ENCODE peak calls at places on chromosomes 12 and 14, in five cellular contexts. One of them, this sample, is unnamed.

GRCh38 chr14:64755661-64756265 is 51.5 kb downstream of the PLEKHG3 start:
- DNase-seq in GM12878: no peak
- DNase-seq in ovary: peak; percentile 13
- DNase-seq in sigmoid colon: no peak
- DNase-seq in A549: no peak
- DNase-seq in this sample: no peak

GRCh38 chr12:85310025-85310424 is 30.0 kb downstream of the ALX1 start:
- DNase-seq in GM12878: no peak
- DNase-seq in ovary: no peak
- DNase-seq in sigmoid colon: no peak
- DNase-seq in A549: no peak
- DNase-seq in this sample: no peak

GRCh38 chr14:100791995-100792394 is 33.9 kb upstream of the MEG3 start:
- DNase-seq in GM12878: no peak
- DNase-seq in ovary: no peak
- DNase-seq in sigmoid colon: no peak
- DNase-seq in A549: no peak
- DNase-seq in this sample: no peak

GRCh38 chr12:26732010-26732908 is 100.7 kb downstream of the ITPR2 start:
- DNase-seq in GM12878: peak; percentile 84
- DNase-seq in ovary: no peak
- DNase-seq in sigmoid colon: no peak
- DNase-seq in A549: no peak
- DNase-seq in this sample: no peak

GRCh38 chr12:115398311-115398781 is 714.4 kb upstream of the TBX3 start:
- DNase-seq in GM12878: no peak
- DNase-seq in ovary: no peak
- DNase-seq in sigmoid colon: no peak
- DNase-seq in A549: peak; percentile 85
- DNase-seq in this sample: no peak

GRCh38 chr14:79986251-79986650 is 225.1 kb downstream of the DIO2 start:
- DNase-seq in GM12878: no peak
- DNase-seq in ovary: no peak
- DNase-seq in sigmoid colon: no peak
- DNase-seq in A549: no peak
- DNase-seq in this sample: no peak

GRCh38 chr12:6937481-6938352 is 5.9 kb upstream of the RNU7-1 start:
- DNase-seq in GM12878: peak; percentile 90
- DNase-seq in ovary: peak; percentile 91
- DNase-seq in sigmoid colon: peak; percentile 97
- DNase-seq in A549: peak; percentile 98
- DNase-seq in this sample: peak; percentile 95

GRCh38 chr12:52132754-52133161 is 53.3 kb downstream of the SMIM41 start:
- DNase-seq in GM12878: no peak
- DNase-seq in ovary: no peak
- DNase-seq in sigmoid colon: no peak
- DNase-seq in A549: no peak
- DNase-seq in this sample: no peak

GRCh38 chr14:23321572-23322547 is 603 bp downstream of the PABPN1 start:
- DNase-seq in GM12878: no peak
- DNase-seq in ovary: peak; percentile 70
- DNase-seq in sigmoid colon: peak; percentile 81
- DNase-seq in A549: peak; percentile 44
- DNase-seq in this sample: peak; percentile 52

GRCh38 chr14:47705683-47706082 is 30.3 kb upstream of the MDGA2 start:
- DNase-seq in GM12878: no peak
- DNase-seq in ovary: no peak
- DNase-seq in sigmoid colon: no peak
- DNase-seq in A549: no peak
- DNase-seq in this sample: no peak
- H3K4me1 ChIP-seq in GM12878: no peaks in the 10 kb centered on the region
- H3K4me1 ChIP-seq in ovary: no peaks in the 10 kb centered on the region
- H3K4me1 ChIP-seq in sigmoid colon: no peaks in the 10 kb centered on the region
- H3K4me1 ChIP-seq in A549: no peaks in the 10 kb centered on the region
- H3K4me1 ChIP-seq in this sample: no peaks in the 10 kb centered on the region

DNA sequence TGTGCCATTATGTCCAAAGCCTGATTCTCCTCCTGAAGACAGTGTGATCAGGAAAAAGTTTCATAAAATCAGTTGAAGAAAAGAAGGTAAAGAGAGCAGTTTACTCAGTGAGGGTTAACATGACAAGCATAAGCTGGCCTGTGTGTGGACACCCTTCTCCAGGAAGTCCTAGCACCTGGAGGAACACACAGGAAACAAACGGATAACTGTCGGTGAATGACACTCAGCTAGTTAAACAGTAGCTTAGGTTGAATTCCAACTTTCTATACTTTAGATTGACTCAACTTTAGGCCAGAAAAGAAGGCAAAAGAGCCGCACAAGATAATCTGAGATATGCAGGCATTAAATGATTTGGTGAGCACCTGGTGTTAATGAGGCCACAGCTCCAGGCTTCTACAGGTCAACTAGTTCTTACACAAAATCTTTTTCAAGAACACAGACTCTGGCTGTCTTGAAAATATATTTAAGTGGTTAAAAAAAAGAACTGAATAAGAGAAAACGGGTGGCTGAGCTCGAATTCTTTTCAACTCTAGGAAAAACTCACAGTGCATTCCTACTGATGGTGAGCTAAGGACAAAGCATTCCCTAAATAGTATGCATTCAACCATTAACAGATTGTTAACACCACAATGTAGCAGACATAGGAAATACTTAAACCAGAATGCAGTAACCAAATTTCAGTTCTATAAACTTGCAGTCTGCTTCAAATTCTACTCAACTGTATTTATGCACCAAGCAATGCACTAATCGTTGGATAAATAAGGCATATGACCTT is 56.9 kb upstream of the TSPAN8 start:
- DNase-seq in GM12878: no peak
- DNase-seq in ovary: no peak
- DNase-seq in sigmoid colon: no peak
- DNase-seq in A549: no peak
- DNase-seq in this sample: no peak
- TF ChIP-seq POLR2A in GM12878: no peak
- TF ChIP-seq POLR2A in ovary: no peak
- TF ChIP-seq POLR2A in sigmoid colon: no peak
- TF ChIP-seq POLR2A in A549: no peak
- TF ChIP-seq POLR2A in this sample: no peak

GRCh38 chr14:103296987-103297386 is 37.0 kb upstream of the EIF5 start:
- DNase-seq in GM12878: no peak
- DNase-seq in ovary: no peak
- DNase-seq in sigmoid colon: peak; percentile 46
- DNase-seq in A549: peak; percentile 38
- DNase-seq in this sample: no peak

GRCh38 chr14:103298620-103299019 is 35.4 kb upstream of the EIF5 start:
- DNase-seq in GM12878: no peak
- DNase-seq in ovary: no peak
- DNase-seq in sigmoid colon: no peak
- DNase-seq in A549: peak; percentile 24
- DNase-seq in this sample: no peak

GRCh38 chr14:103301512-103302197 is 32.4 kb upstream of the EIF5 start:
- DNase-seq in GM12878: no peak
- DNase-seq in ovary: no peak
- DNase-seq in sigmoid colon: no peak
- DNase-seq in A549: no peak
- DNase-seq in this sample: no peak

DNA sequence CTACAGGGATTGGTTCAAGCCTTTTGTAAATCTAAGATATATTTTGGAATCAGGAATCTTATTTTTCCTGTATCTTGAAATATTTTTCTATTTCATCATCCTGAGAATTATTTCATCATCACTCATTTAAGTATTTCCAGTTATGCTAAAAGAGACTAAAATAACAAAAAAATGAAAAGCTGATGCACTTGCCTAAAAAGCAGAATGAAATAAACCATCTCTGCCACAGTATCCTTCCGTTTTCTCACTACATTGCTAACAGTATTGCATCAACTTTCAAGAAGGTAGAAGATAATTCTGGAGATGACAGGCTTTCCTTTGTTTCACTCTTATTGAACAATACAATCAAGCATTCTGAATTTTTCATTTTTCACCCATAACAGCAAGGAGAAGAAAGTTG is 31.1 kb upstream of the EIF5 start:
- DNase-seq in GM12878: no peak
- DNase-seq in ovary: no peak
- DNase-seq in sigmoid colon: no peak
- DNase-seq in A549: no peak
- DNase-seq in this sample: no peak
- TF ChIP-seq EP300 in GM12878: no peak
- TF ChIP-seq EP300 in ovary: no peak
- TF ChIP-seq EP300 in sigmoid colon: no peak
- TF ChIP-seq EP300 in A549: no peak
- TF ChIP-seq EP300 in this sample: no peak

DNA sequence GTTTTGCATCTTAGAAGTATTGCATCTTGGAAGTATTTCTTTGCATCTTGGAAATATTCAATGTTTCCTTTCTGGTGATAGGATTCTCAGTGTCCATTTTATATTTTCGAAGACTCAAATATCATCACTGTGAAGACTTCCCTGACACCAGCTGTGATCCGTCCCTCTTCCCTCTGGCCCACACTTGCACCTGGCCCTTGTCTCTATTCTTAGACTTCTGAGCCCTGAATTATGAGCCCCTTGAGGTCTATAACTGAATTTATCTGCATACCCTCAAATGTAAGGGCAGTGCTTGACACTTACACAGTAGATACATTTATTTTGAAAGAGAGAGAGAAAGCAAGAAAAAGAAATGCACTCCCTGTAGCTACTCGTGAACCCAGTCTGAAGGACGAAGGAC is 376.7 kb downstream of the ZFP36L1 start:
- DNase-seq in GM12878: no peak
- DNase-seq in ovary: no peak
- DNase-seq in sigmoid colon: no peak
- DNase-seq in A549: no peak
- DNase-seq in this sample: no peak
- H3K4me1 ChIP-seq in GM12878: peaks cover 19% of the 10 kb centered on the region
- H3K4me1 ChIP-seq in ovary: peaks cover 28% of the 10 kb centered on the region
- H3K4me1 ChIP-seq in sigmoid colon: no peaks in the 10 kb centered on the region
- H3K4me1 ChIP-seq in A549: peaks cover 45% of the 10 kb centered on the region
- H3K4me1 ChIP-seq in this sample: peaks cover 45% of the 10 kb centered on the region

GRCh38 chr14:77760381-77761204 is at the start of gene SNW1:
- DNase-seq in GM12878: no peak
- DNase-seq in ovary: peak; percentile 90
- DNase-seq in sigmoid colon: peak; percentile 97
- DNase-seq in A549: peak; percentile 94
- DNase-seq in this sample: peak; percentile 93
- TF ChIP-seq POLR2A in GM12878: peak; percentile 88
- TF ChIP-seq POLR2A in ovary: peak; percentile 77
- TF ChIP-seq POLR2A in sigmoid colon: peak; percentile 64
- TF ChIP-seq POLR2A in A549: peak; percentile 66
- TF ChIP-seq POLR2A in this sample: no peak

GRCh38 chr12:75706786-75707605 is 195.6 kb upstream of the KRR1 start:
- DNase-seq in GM12878: no peak
- DNase-seq in ovary: no peak
- DNase-seq in sigmoid colon: no peak
- DNase-seq in A549: no peak
- DNase-seq in this sample: no peak
- TF ChIP-seq EP300 in GM12878: no peak
- TF ChIP-seq EP300 in ovary: no peak
- TF ChIP-seq EP300 in sigmoid colon: no peak
- TF ChIP-seq EP300 in A549: no peak
- TF ChIP-seq EP300 in this sample: no peak

GRCh38 chr12:24560867-24561266 is 388.0 kb downstream of the BCAT1 start:
- DNase-seq in GM12878: no peak
- DNase-seq in ovary: no peak
- DNase-seq in sigmoid colon: no peak
- DNase-seq in A549: no peak
- DNase-seq in this sample: no peak
- H3K4me1 ChIP-seq in GM12878: no peaks in the 10 kb centered on the region
- H3K4me1 ChIP-seq in ovary: peaks cover 2% of the 10 kb centered on the region
- H3K4me1 ChIP-seq in sigmoid colon: no peaks in the 10 kb centered on the region
- H3K4me1 ChIP-seq in A549: peaks cover 13% of the 10 kb centered on the region
- H3K4me1 ChIP-seq in this sample: no peaks in the 10 kb centered on the region

DNA sequence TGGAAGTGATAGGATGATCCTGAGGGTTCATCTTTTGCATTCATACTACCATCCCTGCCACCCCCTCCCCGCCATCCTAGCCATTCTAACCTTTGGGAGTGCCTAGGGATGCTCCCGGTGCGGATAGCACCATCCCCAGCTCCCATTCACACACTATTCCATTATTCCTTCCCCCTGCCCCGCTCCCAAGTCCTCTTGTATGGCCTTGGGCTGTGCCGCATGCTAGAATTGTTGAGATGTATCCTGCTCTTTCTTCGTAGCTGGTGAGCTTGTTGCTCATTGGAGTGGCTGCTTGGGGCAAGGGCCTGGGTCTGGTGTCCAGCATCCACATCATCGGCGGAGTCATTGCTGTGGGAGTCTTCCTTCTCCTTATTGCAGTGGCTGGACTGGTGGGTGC is 644 bp downstream of the TSPAN31 start:
- DNase-seq in GM12878: no peak
- DNase-seq in ovary: no peak
- DNase-seq in sigmoid colon: peak; percentile 65
- DNase-seq in A549: no peak
- DNase-seq in this sample: no peak
- TF ChIP-seq POLR2A in GM12878: peak; percentile 41
- TF ChIP-seq POLR2A in ovary: no peak
- TF ChIP-seq POLR2A in sigmoid colon: no peak
- TF ChIP-seq POLR2A in A549: peak; percentile 18
- TF ChIP-seq POLR2A in this sample: no peak

GRCh38 chr14:35234007-35234406 is 58.2 kb upstream of the PSMA6 start:
- DNase-seq in GM12878: no peak
- DNase-seq in ovary: no peak
- DNase-seq in sigmoid colon: no peak
- DNase-seq in A549: no peak
- DNase-seq in this sample: no peak
- TF ChIP-seq EP300 in GM12878: no peak
- TF ChIP-seq EP300 in ovary: no peak
- TF ChIP-seq EP300 in sigmoid colon: no peak
- TF ChIP-seq EP300 in A549: no peak
- TF ChIP-seq EP300 in this sample: no peak

GRCh38 chr12:103805961-103806360 is 35.1 kb downstream of the NT5DC3 start:
- DNase-seq in GM12878: no peak
- DNase-seq in ovary: no peak
- DNase-seq in sigmoid colon: peak; percentile 45
- DNase-seq in A549: no peak
- DNase-seq in this sample: no peak
- H3K4me1 ChIP-seq in GM12878: no peaks in the 10 kb centered on the region
- H3K4me1 ChIP-seq in ovary: peaks cover 7% of the 10 kb centered on the region
- H3K4me1 ChIP-seq in sigmoid colon: no peaks in the 10 kb centered on the region
- H3K4me1 ChIP-seq in A549: peaks cover 55% of the 10 kb centered on the region
- H3K4me1 ChIP-seq in this sample: peaks cover 69% of the 10 kb centered on the region

This sample was measured in stomach.